ENCODE peak calls at places on chromosomes 3 and 15, in five cellular contexts. P, M, A, W and N are unnamed samples.

GRCh38 chr3:14481646-14482036 is 58.5 kb downstream of the GRIP2 start:
- DNase-seq in A (no peak), W (no peak), P (no peak), M (no peak), N (peak)

GRCh38 chr15:93485922-93486327 is 396.9 kb upstream of the RGMA start:
- DNase-seq in M (no peak), P (no peak), W (no peak), A (no peak), N (peak)

GRCh38 chr3:13077431-13078157 is 4.4 kb upstream of the IQSEC1 start:
- DNase-seq in A (peak), W (no peak), M (no peak), P (no peak), N (peak)

GRCh38 chr3:181782306-181782924 is 70.7 kb downstream of the SOX2 start:
- DNase-seq in P (peak), A (no peak), M (no peak), W (no peak), N (no peak)

GRCh38 chr15:67472957-67473356 is 48.0 kb upstream of the C15orf61 start:
- DNase-seq in A (no peak), P (no peak), M (no peak), W (no peak), N (no peak)

GRCh38 chr15:65583701-65584100 is 27.2 kb downstream of the INTS14 start:
- DNase-seq in W (peak), A (no peak), M (peak), P (peak), N (no peak)

GRCh38 chr3:108035751-108036150 is 55.1 kb downstream of the CD47 start:
- DNase-seq in A (no peak), W (no peak), M (no peak), P (no peak), N (peak)

GRCh38 chr3:3610581-3611298 is 188.5 kb upstream of the LRRN1 start:
- DNase-seq in P (no peak), W (no peak), M (no peak), A (no peak), N (no peak)

GRCh38 chr15:77454265-77454664 is 33.6 kb downstream of the HMG20A start:
- DNase-seq in W (no peak), M (no peak), A (no peak), P (no peak), N (no peak)

GRCh38 chr3:118636841-118637240 is 397.8 kb downstream of the IGSF11 start:
- DNase-seq in A (no peak), W (no peak), P (no peak), M (no peak), N (no peak)

GRCh38 chr3:137199678-137200077 is 241.9 kb downstream of the IL20RB start:
- DNase-seq in P (no peak), A (no peak), M (no peak), W (no peak), N (no peak)

GRCh38 chr3:124007186-124007585 is 15.3 kb upstream of the ROPN1 start:
- DNase-seq in M (no peak), W (no peak), A (no peak), P (no peak), N (no peak)

GRCh38 chr15:66931768-66932633 is 133.4 kb upstream of the SMAD3 start:
- DNase-seq in A (no peak), M (no peak), P (peak), W (peak), N (no peak)

GRCh38 chr3:44734646-44735168 is 5.3 kb downstream of the ZNF501 start:
- DNase-seq in M (no peak), A (no peak), W (no peak), P (no peak), N (no peak)

GRCh38 chr3:102224171-102224570 is 210.6 kb upstream of the ZPLD1 start:
- DNase-seq in W (no peak), P (peak), M (no peak), A (no peak), N (no peak)

GRCh38 chr3:36032180-36032895 is 348.0 kb upstream of the STAC start:
- DNase-seq in P (no peak), A (peak), W (no peak), M (no peak), N (no peak)

GRCh38 chr15:57171414-57171813 is 204.9 kb upstream of the CGNL1 start:
- DNase-seq in W (no peak), M (no peak), A (no peak), P (no peak), N (no peak)

GRCh38 chr3:186800285-186800684 is 6.0 kb downstream of the RFC4 start:
- DNase-seq in W (no peak), M (no peak), P (no peak), A (no peak), N (no peak)

GRCh38 chr15:39394534-39394933 is 186.3 kb upstream of the THBS1 start:
- DNase-seq in A (no peak), P (no peak), W (no peak), M (no peak), N (no peak)

GRCh38 chr3:12155833-12156232 is 2.9 kb downstream of the TIMP4 start:
- DNase-seq in A (no peak), P (peak), W (no peak), M (no peak), N (peak)

GRCh38 chr3:146189519-146190173 is 28.7 kb upstream of the PLOD2 start:
- DNase-seq in M (no peak), W (peak), A (peak), P (peak), N (no peak)